ENCODE peak calls at places on chromosomes 16 and 17, in four cellular contexts. K is cardiac muscle cell, N is kidney epithelial cell, A is sigmoid colon. I is an unnamed sample.

GRCh38 chr16:62805221-62805857 is 769.1 kb upstream of the CDH8 start:
- DNase-seq in A (peak; percentile 79), K (no peak), N (no peak), I (no peak)

GRCh38 chr16:19118938-19119431 is 5.2 kb downstream of the ITPRIPL2 start:
- DNase-seq in N (peak; percentile 76), A (peak; percentile 81), K (no peak), I (no peak)

GRCh38 chr17:60766778-60767190 is 89.1 kb downstream of the BCAS3 start:
- DNase-seq in N (no peak), K (no peak), A (no peak), I (no peak)

GRCh38 chr17:40415390-40415789 is 2.3 kb downstream of the TOP2A start:
- DNase-seq in K (peak; percentile 36), A (no peak), N (no peak), I (no peak)

GRCh38 chr17:32275060-32276042 is 9.7 kb downstream of the RHBDL3 start:
- DNase-seq in N (peak; percentile 67), K (no peak), A (no peak), I (no peak)

GRCh38 chr17:48012151-48012520 is 25.5 kb downstream of the COPZ2 start:
- DNase-seq in K (peak; percentile 77), A (no peak), N (no peak), I (peak; percentile 73)

GRCh38 chr16:2715064-2715463 is 5.0 kb downstream of the PRSS27 start:
- DNase-seq in N (no peak), A (no peak), K (no peak), I (no peak)

GRCh38 chr17:81404557-81405165 is 9.4 kb downstream of the BAHCC1 start:
- DNase-seq in A (no peak), K (peak; percentile 66), N (no peak), I (no peak)

GRCh38 chr17:74968361-74968780 is 4.2 kb downstream of the HID1 start:
- DNase-seq in A (no peak), K (no peak), N (no peak), I (peak; percentile 74)

GRCh38 chr17:79655672-79656290 is 44.9 kb upstream of the RBFOX3 start:
- DNase-seq in A (peak; percentile 49), K (no peak), N (no peak), I (no peak)

GRCh38 chr17:79338142-79338541 is 263.5 kb downstream of the ENGASE start:
- DNase-seq in K (peak; percentile 54), A (no peak), N (no peak), I (no peak)

GRCh38 chr16:21172650-21173049 is 14.2 kb downstream of the LDAF1 start:
- DNase-seq in K (no peak), A (no peak), N (no peak), I (no peak)
- H3K36me3 ChIP-seq in K (peaks cover 9% of the 10 kb centered on the region), A (peaks cover 20% of the 10 kb centered on the region), N (no peaks in the 10 kb centered on the region), I (peaks cover 71% of the 10 kb centered on the region)

DNA sequence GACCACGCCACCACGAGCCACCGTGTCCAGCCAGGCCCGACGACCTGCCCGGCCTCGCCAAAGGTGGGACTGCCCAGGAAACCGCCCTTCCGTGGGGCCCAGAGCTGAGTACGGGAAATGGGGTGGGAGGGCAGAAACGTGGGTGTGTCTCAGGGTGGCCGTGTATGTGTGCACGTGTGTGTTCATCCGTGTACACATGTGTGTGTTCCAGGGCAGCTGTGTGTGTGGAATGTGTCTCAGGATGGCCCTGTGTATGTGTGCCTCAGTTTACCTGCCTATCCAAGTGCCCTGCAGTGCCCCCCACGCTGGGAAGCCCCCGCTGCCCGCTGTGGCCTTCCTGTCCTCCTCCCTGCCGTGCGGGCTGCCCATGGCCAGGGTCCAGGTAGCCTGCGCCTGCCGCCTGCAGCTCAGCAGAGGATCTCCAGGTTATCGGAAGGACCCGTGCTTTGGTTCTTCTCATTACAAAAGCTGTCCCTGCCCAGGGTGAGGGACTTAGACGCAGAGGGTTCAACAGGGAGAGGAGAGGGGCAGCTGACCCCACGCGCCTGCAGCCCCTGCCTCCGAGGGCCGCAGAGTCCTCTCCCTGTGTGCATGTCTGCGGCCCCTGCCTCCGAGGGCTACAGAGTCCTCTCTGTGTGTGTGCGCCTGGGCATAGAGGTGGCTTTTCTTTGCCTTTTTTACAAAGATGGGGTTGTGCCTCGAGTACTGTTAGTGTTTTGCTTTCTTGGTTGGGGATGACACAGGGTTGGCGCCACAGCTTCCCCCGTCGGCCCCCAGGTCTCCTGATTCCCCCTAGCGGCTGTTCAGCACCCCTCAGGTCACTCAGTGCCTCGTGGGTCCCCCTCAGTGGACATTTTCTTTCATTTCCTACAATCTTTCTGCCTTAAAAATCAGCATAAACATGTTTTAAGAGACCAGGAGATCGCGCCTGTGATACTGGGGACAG is 23.6 kb downstream of the ZNF469 start:
- DNase-seq in N (no peak), K (no peak), A (no peak), I (no peak)
- TF ChIP-seq CTCF in N (no peak), K (peak; percentile 4), A (no peak), I (no peak)

DNA sequence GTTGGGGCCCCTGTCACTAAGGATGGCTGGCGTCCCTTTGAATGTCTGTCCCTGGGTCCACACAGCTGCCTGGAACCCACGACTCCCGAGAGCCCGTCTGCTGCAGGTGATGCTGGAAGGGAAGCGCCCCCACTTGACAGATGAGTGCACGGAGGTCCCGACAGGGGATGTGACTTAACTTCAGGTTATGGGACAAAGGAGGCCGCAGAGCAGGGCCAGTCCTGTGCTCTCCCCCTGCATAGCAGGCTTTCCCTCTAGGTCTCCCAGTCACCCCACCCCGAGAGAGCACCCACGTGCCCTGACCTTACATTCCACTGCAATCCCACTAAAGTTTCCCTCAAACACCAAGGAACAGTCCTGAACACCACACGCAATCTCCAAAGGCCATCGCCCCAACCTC is 6.0 kb upstream of the RCVRN start:
- DNase-seq in N (no peak), A (no peak), K (no peak), I (no peak)
- H3K4me3 ChIP-seq in N (no peak overlapping the region), A (no peak overlapping the region), K (no peak overlapping the region), I (no peak overlapping the region)

GRCh38 chr16:16037970-16038369 is 88.6 kb downstream of the ABCC1 start:
- DNase-seq in K (no peak), A (no peak), N (no peak), I (no peak)
- H3K36me3 ChIP-seq in K (peaks cover 19% of the 10 kb centered on the region), A (peaks cover 16% of the 10 kb centered on the region), N (peaks cover 2% of the 10 kb centered on the region), I (peaks cover 49% of the 10 kb centered on the region)

GRCh38 chr17:19321481-19322128 is 40.9 kb downstream of the B9D1 start:
- DNase-seq in N (no peak), A (peak; percentile 57), K (peak; percentile 73), I (peak; percentile 25)
- TF ChIP-seq CTCF in N (peak; percentile 5), A (no peak), K (peak; percentile 20), I (peak; percentile 7)

GRCh38 chr16:20916927-20917326 is 16.4 kb downstream of the LYRM1 start:
- DNase-seq in A (no peak), N (no peak), K (no peak), I (no peak)
- H3K4me3 ChIP-seq in A (no peak overlapping the region), N (no peak overlapping the region), K (no peak overlapping the region), I (no peak overlapping the region)

GRCh38 chr17:77408284-77408683 is 267.5 kb downstream of the SEC14L1 start:
- DNase-seq in A (no peak), N (no peak), K (no peak), I (no peak)

GRCh38 chr17:77407321-77408277 is 266.8 kb downstream of the SEC14L1 start:
- DNase-seq in K (no peak), N (no peak), A (peak; percentile 96), I (no peak)

GRCh38 chr17:77404812-77405581 is 264.2 kb downstream of the SEC14L1 start:
- DNase-seq in N (no peak), A (no peak), K (no peak), I (peak; percentile 78)

GRCh38 chr17:77403854-77404253 is 263.1 kb downstream of the SEC14L1 start:
- DNase-seq in A (no peak), N (no peak), K (no peak), I (no peak)

DNA sequence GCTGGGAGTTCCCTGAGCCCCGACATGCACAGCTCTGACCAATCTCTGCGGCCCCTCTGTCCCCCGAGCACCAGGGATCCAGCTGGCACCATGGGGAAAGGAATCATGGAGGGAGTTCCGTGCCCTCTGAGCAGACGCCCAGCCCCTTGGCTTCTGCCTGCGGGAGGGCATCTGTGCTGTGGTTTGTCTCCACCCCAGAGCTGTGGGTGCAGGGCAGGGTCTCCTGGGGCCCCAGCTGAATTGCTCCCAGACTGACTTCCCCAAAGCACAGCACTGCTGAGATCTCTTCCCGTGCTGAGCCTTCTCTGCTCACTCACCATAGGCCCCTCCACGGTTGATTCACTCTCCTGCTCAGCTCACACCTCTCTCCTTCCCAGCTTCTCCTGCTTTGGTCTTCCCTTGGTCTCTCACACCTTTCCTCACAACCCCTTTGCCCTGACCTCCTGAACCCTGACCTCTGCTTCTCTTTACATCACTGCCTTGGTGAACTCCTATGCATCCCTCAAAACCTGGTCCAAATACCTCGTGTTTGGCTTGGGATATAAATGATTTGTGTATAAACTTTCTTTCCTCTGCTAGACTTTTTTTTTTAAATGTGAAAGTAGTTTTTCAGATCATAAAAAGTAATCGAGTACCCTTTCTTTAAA is 265.2 kb downstream of the SEC14L1 start:
- DNase-seq in A (no peak), K (no peak), N (no peak), I (no peak)
- H3K36me3 ChIP-seq in A (peaks cover 9% of the 10 kb centered on the region), K (peaks cover 7% of the 10 kb centered on the region), N (peaks cover 2% of the 10 kb centered on the region), I (peaks cover 22% of the 10 kb centered on the region)

GRCh38 chr17:4934173-4934979 is 2.3 kb downstream of the GP1BA start:
- DNase-seq in K (no peak), N (no peak), A (no peak), I (peak; percentile 71)
- TF ChIP-seq CTCF in K (peak; percentile 58), N (peak; percentile 48), A (no peak), I (peak; percentile 17)

DNA sequence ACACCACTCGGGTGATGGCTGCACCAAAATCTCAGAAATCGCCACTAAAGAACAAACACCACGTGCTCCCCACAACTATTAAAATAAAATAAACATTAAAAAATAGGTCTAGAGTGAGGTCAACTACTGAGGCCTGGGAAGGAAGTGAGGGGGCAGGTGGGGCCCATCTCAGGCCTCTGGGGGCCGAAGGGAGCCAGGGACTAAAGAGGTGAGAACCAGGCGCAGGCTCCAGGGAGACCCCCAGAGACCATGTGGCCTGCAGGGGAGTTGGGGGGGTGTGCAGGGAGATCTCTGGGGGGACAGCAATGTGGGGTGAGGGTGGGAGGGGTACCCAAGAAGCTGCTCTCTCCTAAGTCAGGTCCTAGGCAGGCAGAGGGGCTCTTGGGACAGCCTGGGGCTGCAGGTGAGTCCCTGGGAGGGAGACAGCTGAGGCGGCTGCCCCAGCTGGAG is 111.3 kb upstream of the SMURF2 start:
- DNase-seq in A (no peak), K (no peak), N (no peak), I (no peak)
- H3K4me3 ChIP-seq in A (no peak overlapping the region), K (no peak overlapping the region), N (peak overlapping the region; percentile 29), I (peak overlapping the region; percentile 26)

I was measured in upper lobe of right lung.